ENCODE peak calls at places on chromosome 7, in five cellular contexts. One of them, this sample, is unnamed.

GRCh38 chr7:92809397-92810241 is 26.8 kb downstream of the CDK6 start:
- DNase-seq in IMR-90: peak
- DNase-seq in mesenchymal stem cell: peak
- DNase-seq in H1: no peak
- DNase-seq in neuronal stem cell: no peak
- DNase-seq in this sample: peak

GRCh38 chr7:32163911-32164310 is 93.7 kb upstream of the PDE1C start:
- DNase-seq in IMR-90: peak
- DNase-seq in mesenchymal stem cell: peak
- DNase-seq in H1: no peak
- DNase-seq in neuronal stem cell: no peak
- DNase-seq in this sample: no peak

GRCh38 chr7:69664433-69664832 is 66.2 kb downstream of the AUTS2 start:
- DNase-seq in IMR-90: no peak
- DNase-seq in mesenchymal stem cell: no peak
- DNase-seq in H1: no peak
- DNase-seq in neuronal stem cell: no peak
- DNase-seq in this sample: no peak

GRCh38 chr7:91628742-91629141 is 251.8 kb downstream of the MTERF1 start:
- DNase-seq in IMR-90: no peak
- DNase-seq in mesenchymal stem cell: no peak
- DNase-seq in H1: no peak
- DNase-seq in neuronal stem cell: no peak
- DNase-seq in this sample: no peak

GRCh38 chr7:28986723-28987122 is 28.6 kb upstream of the TRIL start:
- DNase-seq in IMR-90: peak
- DNase-seq in mesenchymal stem cell: peak
- DNase-seq in H1: no peak
- DNase-seq in neuronal stem cell: no peak
- DNase-seq in this sample: no peak

GRCh38 chr7:142357953-142358520 is 100.2 kb upstream of the PRSS58 start:
- DNase-seq in IMR-90: peak
- DNase-seq in mesenchymal stem cell: peak
- DNase-seq in H1: peak
- DNase-seq in neuronal stem cell: peak
- DNase-seq in this sample: peak

GRCh38 chr7:71770269-71770907 is 638.4 kb downstream of the GALNT17 start:
- DNase-seq in IMR-90: no peak
- DNase-seq in mesenchymal stem cell: no peak
- DNase-seq in H1: peak
- DNase-seq in neuronal stem cell: no peak
- DNase-seq in this sample: no peak

GRCh38 chr7:103626776-103627175 is 180.8 kb upstream of the SLC26A5 start:
- DNase-seq in IMR-90: peak
- DNase-seq in mesenchymal stem cell: no peak
- DNase-seq in H1: no peak
- DNase-seq in neuronal stem cell: no peak
- DNase-seq in this sample: no peak

GRCh38 chr7:93245525-93246432 is 13.6 kb downstream of the VPS50 start:
- DNase-seq in IMR-90: peak
- DNase-seq in mesenchymal stem cell: peak
- DNase-seq in H1: no peak
- DNase-seq in neuronal stem cell: peak
- DNase-seq in this sample: no peak

GRCh38 chr7:48384180-48384752 is 213.0 kb downstream of the ABCA13 start:
- DNase-seq in IMR-90: no peak
- DNase-seq in mesenchymal stem cell: no peak
- DNase-seq in H1: no peak
- DNase-seq in neuronal stem cell: no peak
- DNase-seq in this sample: no peak

GRCh38 chr7:45136106-45137060 is 21.2 kb upstream of the RAMP3 start:
- DNase-seq in IMR-90: peak
- DNase-seq in mesenchymal stem cell: peak
- DNase-seq in H1: no peak
- DNase-seq in neuronal stem cell: peak
- DNase-seq in this sample: peak

GRCh38 chr7:155463114-155463811 is 5.3 kb downstream of the EN2 start:
- DNase-seq in IMR-90: no peak
- DNase-seq in mesenchymal stem cell: no peak
- DNase-seq in H1: peak
- DNase-seq in neuronal stem cell: no peak
- DNase-seq in this sample: no peak

GRCh38 chr7:4613855-4614548 is 68.1 kb upstream of the FOXK1 start:
- DNase-seq in IMR-90: peak
- DNase-seq in mesenchymal stem cell: peak
- DNase-seq in H1: no peak
- DNase-seq in neuronal stem cell: no peak
- DNase-seq in this sample: no peak

GRCh38 chr7:99843808-99844207 is 16.0 kb downstream of the CYP3A43 start:
- DNase-seq in IMR-90: no peak
- DNase-seq in mesenchymal stem cell: no peak
- DNase-seq in H1: no peak
- DNase-seq in neuronal stem cell: no peak
- DNase-seq in this sample: no peak

GRCh38 chr7:143383642-143383957 is 2.5 kb downstream of the ZYX start:
- DNase-seq in IMR-90: no peak
- DNase-seq in mesenchymal stem cell: no peak
- DNase-seq in H1: no peak
- DNase-seq in neuronal stem cell: no peak
- DNase-seq in this sample: no peak

GRCh38 chr7:94590526-94591162 is 65.3 kb downstream of the SGCE start:
- DNase-seq in IMR-90: no peak
- DNase-seq in mesenchymal stem cell: no peak
- DNase-seq in H1: no peak
- DNase-seq in neuronal stem cell: no peak
- DNase-seq in this sample: no peak

GRCh38 chr7:33726582-33726981 is 178.8 kb upstream of the BMPER start:
- DNase-seq in IMR-90: no peak
- DNase-seq in mesenchymal stem cell: no peak
- DNase-seq in H1: no peak
- DNase-seq in neuronal stem cell: peak
- DNase-seq in this sample: no peak

GRCh38 chr7:148699772-148700629 is 1.3 kb downstream of the CUL1 start:
- DNase-seq in IMR-90: peak
- DNase-seq in mesenchymal stem cell: peak
- DNase-seq in H1: no peak
- DNase-seq in neuronal stem cell: peak
- DNase-seq in this sample: no peak

GRCh38 chr7:106372121-106372520 is 87.3 kb upstream of the NAMPT start:
- DNase-seq in IMR-90: peak
- DNase-seq in mesenchymal stem cell: no peak
- DNase-seq in H1: no peak
- DNase-seq in neuronal stem cell: no peak
- DNase-seq in this sample: no peak

DNA sequence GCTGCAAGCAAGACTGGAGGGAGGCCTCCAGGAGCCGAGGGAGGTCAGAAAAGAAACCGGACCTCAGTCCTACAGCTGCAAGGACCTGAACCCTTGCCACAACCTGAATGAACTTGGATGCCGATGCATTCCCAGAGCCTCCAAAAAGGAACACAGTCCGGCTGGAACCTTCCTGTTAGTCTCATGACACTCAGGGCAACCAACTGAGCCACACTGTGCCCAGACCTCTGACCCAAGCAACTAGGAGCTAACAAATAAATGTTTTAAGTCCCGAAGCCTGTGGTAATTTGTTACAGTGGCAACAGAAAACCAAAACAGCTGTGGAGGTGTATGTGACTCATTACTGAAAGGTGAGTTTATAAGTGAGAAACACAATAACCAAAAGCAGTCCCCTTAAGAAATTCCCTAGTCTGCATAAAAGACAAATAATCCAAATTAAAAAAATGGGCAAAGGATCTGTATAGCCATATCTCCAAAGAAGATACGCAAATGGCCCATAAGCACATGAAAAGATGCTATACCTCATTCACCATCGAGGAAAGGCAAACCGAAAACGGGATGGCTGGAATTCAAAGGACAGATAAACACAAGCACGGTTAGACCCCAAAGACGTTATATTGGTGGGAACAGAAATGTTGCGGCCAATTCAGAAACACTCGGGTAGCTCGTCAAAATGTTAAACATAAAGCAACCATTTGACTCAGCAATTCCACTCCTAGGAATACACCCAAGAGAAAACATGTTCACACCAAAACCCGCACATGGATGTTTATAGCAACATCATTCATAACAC is 24.8 kb downstream of the GNA12 start:
- DNase-seq in IMR-90: no peak
- DNase-seq in mesenchymal stem cell: no peak
- DNase-seq in H1: no peak
- DNase-seq in neuronal stem cell: no peak
- DNase-seq in this sample: no peak
- H3K14ac ChIP-seq in IMR-90: peak
- H3K14ac ChIP-seq in mesenchymal stem cell: no peak
- H3K14ac ChIP-seq in H1: no peak
- H3K14ac ChIP-seq in neuronal stem cell: no peak
- H3K14ac ChIP-seq in this sample: peak

GRCh38 chr7:26306770-26307169 is 15.1 kb downstream of the SNX10 start:
- DNase-seq in IMR-90: no peak
- DNase-seq in mesenchymal stem cell: peak
- DNase-seq in H1: no peak
- DNase-seq in neuronal stem cell: no peak
- DNase-seq in this sample: no peak
- H3K14ac ChIP-seq in IMR-90: no peak
- H3K14ac ChIP-seq in mesenchymal stem cell: no peak
- H3K14ac ChIP-seq in H1: no peak
- H3K14ac ChIP-seq in neuronal stem cell: no peak
- H3K14ac ChIP-seq in this sample: no peak

GRCh38 chr7:159112136-159113011 is 32.3 kb downstream of the VIPR2 start:
- DNase-seq in IMR-90: no peak
- DNase-seq in mesenchymal stem cell: no peak
- DNase-seq in H1: no peak
- DNase-seq in neuronal stem cell: no peak
- DNase-seq in this sample: no peak
- H3K14ac ChIP-seq in IMR-90: no peak
- H3K14ac ChIP-seq in mesenchymal stem cell: no peak
- H3K14ac ChIP-seq in H1: no peak
- H3K14ac ChIP-seq in neuronal stem cell: peak
- H3K14ac ChIP-seq in this sample: no peak

GRCh38 chr7:128826512-128826911 is 3.7 kb upstream of the FLNC start:
- DNase-seq in IMR-90: no peak
- DNase-seq in mesenchymal stem cell: no peak
- DNase-seq in H1: no peak
- DNase-seq in neuronal stem cell: no peak
- DNase-seq in this sample: no peak

GRCh38 chr7:128826916-128827247 is 3.3 kb upstream of the FLNC start:
- DNase-seq in IMR-90: no peak
- DNase-seq in mesenchymal stem cell: no peak
- DNase-seq in H1: no peak
- DNase-seq in neuronal stem cell: no peak
- DNase-seq in this sample: no peak

GRCh38 chr7:128827248-128827958 is 2.8 kb upstream of the FLNC start:
- DNase-seq in IMR-90: peak
- DNase-seq in mesenchymal stem cell: peak
- DNase-seq in H1: no peak
- DNase-seq in neuronal stem cell: no peak
- DNase-seq in this sample: peak

GRCh38 chr7:128829391-128830166 is 627 bp upstream of the FLNC start:
- DNase-seq in IMR-90: peak
- DNase-seq in mesenchymal stem cell: peak
- DNase-seq in H1: no peak
- DNase-seq in neuronal stem cell: no peak
- DNase-seq in this sample: no peak

DNA sequence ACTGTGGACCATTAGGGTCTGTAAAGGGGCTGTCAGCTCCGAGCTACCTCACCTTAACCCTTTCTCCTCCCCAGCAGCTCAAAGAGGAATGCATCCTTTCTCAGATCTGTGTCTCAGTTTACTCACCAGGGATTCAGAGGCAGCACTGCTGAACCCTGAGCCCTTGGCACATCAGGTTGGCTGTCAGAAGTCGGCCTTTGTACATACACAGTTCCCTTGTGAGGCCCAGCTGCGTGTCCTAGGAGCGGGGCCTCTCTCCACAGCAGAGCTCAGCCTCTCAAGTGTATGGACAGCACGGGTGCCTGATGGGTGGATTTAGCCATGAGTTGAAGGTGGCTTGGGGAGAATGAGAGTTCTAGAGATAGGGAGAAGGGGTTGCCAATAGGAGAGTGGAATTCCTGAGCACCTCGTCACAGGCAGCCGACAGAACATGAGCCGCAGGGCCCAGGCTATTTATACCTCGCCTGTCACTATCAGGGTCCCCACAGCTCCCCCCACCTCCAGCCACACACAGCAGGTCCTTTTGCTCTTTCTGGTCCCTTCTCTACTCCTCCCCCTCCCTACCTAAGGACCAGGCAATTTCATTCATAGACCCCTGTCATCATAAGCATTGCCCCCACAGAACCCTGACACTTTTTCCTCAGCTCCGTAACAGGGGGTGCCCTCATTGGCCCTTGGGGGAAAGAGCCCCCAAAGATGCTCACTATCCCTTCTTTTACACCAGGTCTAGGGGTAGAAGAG is 2.1 kb upstream of the FLNC start:
- DNase-seq in IMR-90: peak
- DNase-seq in mesenchymal stem cell: peak
- DNase-seq in H1: no peak
- DNase-seq in neuronal stem cell: no peak
- DNase-seq in this sample: no peak
- H3K14ac ChIP-seq in IMR-90: peak
- H3K14ac ChIP-seq in mesenchymal stem cell: no peak
- H3K14ac ChIP-seq in H1: no peak
- H3K14ac ChIP-seq in neuronal stem cell: no peak
- H3K14ac ChIP-seq in this sample: no peak

DNA sequence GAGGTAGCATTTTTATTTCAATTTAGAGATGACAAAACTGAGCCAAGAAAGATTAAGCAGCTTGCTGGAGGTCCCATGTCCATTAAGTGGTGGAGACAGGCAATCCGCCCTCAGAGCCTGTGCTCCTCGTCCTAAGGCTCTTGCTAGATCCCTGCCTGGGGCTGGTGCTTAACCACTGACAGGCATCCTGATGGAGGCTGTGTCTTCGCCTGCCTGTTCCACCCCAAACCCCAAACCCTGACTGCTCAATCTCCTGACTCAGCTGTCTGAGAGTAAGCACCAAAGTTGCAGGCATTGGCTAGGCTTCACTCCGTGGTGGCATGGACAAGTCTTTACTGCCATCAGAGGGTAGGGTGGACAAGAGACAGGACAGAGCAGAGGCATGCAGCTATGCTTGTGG is 209.4 kb downstream of the POU6F2 start:
- DNase-seq in IMR-90: no peak
- DNase-seq in mesenchymal stem cell: no peak
- DNase-seq in H1: no peak
- DNase-seq in neuronal stem cell: no peak
- DNase-seq in this sample: no peak
- H3K14ac ChIP-seq in IMR-90: no peak
- H3K14ac ChIP-seq in mesenchymal stem cell: no peak
- H3K14ac ChIP-seq in H1: no peak
- H3K14ac ChIP-seq in neuronal stem cell: no peak
- H3K14ac ChIP-seq in this sample: no peak

This sample was measured in H9.